ENCODE peak calls at places on chromosomes 12 and 14, in four cellular contexts. One of them, this sample, is unnamed.

GRCh38 chr12:45878630-45879255 is 111.6 kb downstream of the SCAF11 start:
- DNase-seq in neuronal stem cell: no peak
- DNase-seq in H9: no peak
- DNase-seq in mesendoderm: no peak
- DNase-seq in this sample: no peak

GRCh38 chr14:50100824-50101223 is 15.5 kb downstream of the VCPKMT start:
- DNase-seq in neuronal stem cell: no peak
- DNase-seq in H9: no peak
- DNase-seq in mesendoderm: no peak
- DNase-seq in this sample: no peak

GRCh38 chr12:107903377-107904061 is 129.0 kb downstream of the ASCL4 start:
- DNase-seq in neuronal stem cell: peak
- DNase-seq in H9: peak
- DNase-seq in mesendoderm: peak
- DNase-seq in this sample: no peak

GRCh38 chr14:29216774-29217232 is 450.2 kb downstream of the FOXG1 start:
- DNase-seq in neuronal stem cell: no peak
- DNase-seq in H9: no peak
- DNase-seq in mesendoderm: no peak
- DNase-seq in this sample: no peak

GRCh38 chr12:51240971-51241370 is 2.3 kb downstream of the DAZAP2 start:
- DNase-seq in neuronal stem cell: no peak
- DNase-seq in H9: no peak
- DNase-seq in mesendoderm: no peak
- DNase-seq in this sample: peak

GRCh38 chr12:106901276-106901675 is 54.4 kb upstream of the TMEM263 start:
- DNase-seq in neuronal stem cell: no peak
- DNase-seq in H9: no peak
- DNase-seq in mesendoderm: no peak
- DNase-seq in this sample: no peak

GRCh38 chr12:113131556-113131955 is 4.0 kb downstream of the RASAL1 start:
- DNase-seq in neuronal stem cell: no peak
- DNase-seq in H9: no peak
- DNase-seq in mesendoderm: no peak
- DNase-seq in this sample: peak

GRCh38 chr12:98532687-98533304 is 17.4 kb downstream of the TMPO start:
- DNase-seq in neuronal stem cell: peak
- DNase-seq in H9: no peak
- DNase-seq in mesendoderm: peak
- DNase-seq in this sample: peak

GRCh38 chr14:67551940-67552339 is 18.9 kb downstream of the PLEKHH1 start:
- DNase-seq in neuronal stem cell: no peak
- DNase-seq in H9: no peak
- DNase-seq in mesendoderm: no peak
- DNase-seq in this sample: no peak

GRCh38 chr12:2244013-2244861 is 191.4 kb downstream of the CACNA1C start:
- DNase-seq in neuronal stem cell: peak
- DNase-seq in H9: peak
- DNase-seq in mesendoderm: peak
- DNase-seq in this sample: peak

GRCh38 chr12:103879878-103880277 is 38.8 kb upstream of the NT5DC3 start:
- DNase-seq in neuronal stem cell: no peak
- DNase-seq in H9: no peak
- DNase-seq in mesendoderm: no peak
- DNase-seq in this sample: no peak

GRCh38 chr14:76311410-76311758 is 64.6 kb upstream of the ESRRB start:
- DNase-seq in neuronal stem cell: no peak
- DNase-seq in H9: no peak
- DNase-seq in mesendoderm: peak
- DNase-seq in this sample: no peak

GRCh38 chr14:103721334-103722120 is 5.9 kb downstream of the ZFYVE21 start:
- DNase-seq in neuronal stem cell: no peak
- DNase-seq in H9: no peak
- DNase-seq in mesendoderm: no peak
- DNase-seq in this sample: peak

GRCh38 chr12:92446082-92446460 is 256.7 kb upstream of the PLEKHG7 start:
- DNase-seq in neuronal stem cell: no peak
- DNase-seq in H9: no peak
- DNase-seq in mesendoderm: no peak
- DNase-seq in this sample: no peak

GRCh38 chr12:45969084-45969483 is 21.3 kb downstream of the SCAF11 start:
- DNase-seq in neuronal stem cell: no peak
- DNase-seq in H9: no peak
- DNase-seq in mesendoderm: no peak
- DNase-seq in this sample: no peak

GRCh38 chr12:79203103-79203502 is 338.5 kb downstream of the SYT1 start:
- DNase-seq in neuronal stem cell: no peak
- DNase-seq in H9: no peak
- DNase-seq in mesendoderm: no peak
- DNase-seq in this sample: no peak

GRCh38 chr14:99744199-99744872 is 48.9 kb upstream of the EML1 start:
- DNase-seq in neuronal stem cell: no peak
- DNase-seq in H9: peak
- DNase-seq in mesendoderm: peak
- DNase-seq in this sample: peak

GRCh38 chr12:106976013-106976658 is 10.8 kb downstream of the MTERF2 start:
- DNase-seq in neuronal stem cell: no peak
- DNase-seq in H9: no peak
- DNase-seq in mesendoderm: no peak
- DNase-seq in this sample: no peak

GRCh38 chr14:77761205-77761931 is 412 bp upstream of the SNW1 start:
- DNase-seq in neuronal stem cell: no peak
- DNase-seq in H9: peak
- DNase-seq in mesendoderm: peak
- DNase-seq in this sample: peak

GRCh38 chr14:69827560-69827959 is 30.5 kb upstream of the SLC10A1 start:
- DNase-seq in neuronal stem cell: no peak
- DNase-seq in H9: no peak
- DNase-seq in mesendoderm: peak
- DNase-seq in this sample: peak

GRCh38 chr12:1932264-1932777 is 13.9 kb upstream of the CACNA2D4 start:
- DNase-seq in neuronal stem cell: no peak
- DNase-seq in H9: peak
- DNase-seq in mesendoderm: no peak
- DNase-seq in this sample: no peak

GRCh38 chr12:64625243-64626077 is 15.2 kb downstream of the RASSF3 start:
- DNase-seq in neuronal stem cell: no peak
- DNase-seq in H9: no peak
- DNase-seq in mesendoderm: peak
- DNase-seq in this sample: peak

GRCh38 chr14:76955575-76956252 is 72.8 kb downstream of the IRF2BPL start:
- DNase-seq in neuronal stem cell: no peak
- DNase-seq in H9: peak
- DNase-seq in mesendoderm: peak
- DNase-seq in this sample: peak

GRCh38 chr14:78633747-78634146 is 463.6 kb downstream of the NRXN3 start:
- DNase-seq in neuronal stem cell: peak
- DNase-seq in H9: peak
- DNase-seq in mesendoderm: peak
- DNase-seq in this sample: no peak

GRCh38 chr12:111268738-111269572 is 99.9 kb downstream of the PHETA1 start:
- DNase-seq in neuronal stem cell: no peak
- DNase-seq in H9: peak
- DNase-seq in mesendoderm: peak
- DNase-seq in this sample: no peak

GRCh38 chr14:65478596-65478995 is 66.1 kb downstream of the FUT8 start:
- DNase-seq in neuronal stem cell: no peak
- DNase-seq in H9: no peak
- DNase-seq in mesendoderm: no peak
- DNase-seq in this sample: no peak

GRCh38 chr12:27424631-27425230 is 21.8 kb upstream of the SMCO2 start:
- DNase-seq in neuronal stem cell: no peak
- DNase-seq in H9: no peak
- DNase-seq in mesendoderm: peak
- DNase-seq in this sample: peak

GRCh38 chr12:9751204-9752144 is 9.2 kb downstream of the CD69 start:
- DNase-seq in neuronal stem cell: no peak
- DNase-seq in H9: no peak
- DNase-seq in mesendoderm: peak
- DNase-seq in this sample: peak

GRCh38 chr12:100234166-100234565 is 32.7 kb downstream of the DEPDC4 start:
- DNase-seq in neuronal stem cell: no peak
- DNase-seq in H9: no peak
- DNase-seq in mesendoderm: peak
- DNase-seq in this sample: peak
- H2BK5ac ChIP-seq in neuronal stem cell: no peak
- H2BK5ac ChIP-seq in H9: no peak
- H2BK5ac ChIP-seq in mesendoderm: no peak
- H2BK5ac ChIP-seq in this sample: no peak

GRCh38 chr12:58424735-58425379 is 483.5 kb downstream of the ATP23 start:
- DNase-seq in neuronal stem cell: no peak
- DNase-seq in H9: no peak
- DNase-seq in mesendoderm: no peak
- DNase-seq in this sample: no peak
- H3K23ac ChIP-seq in neuronal stem cell: no peak
- H3K23ac ChIP-seq in H9: no peak
- H3K23ac ChIP-seq in mesendoderm: no peak
- H3K23ac ChIP-seq in this sample: no peak

GRCh38 chr14:80475074-80475473 is 263.8 kb upstream of the DIO2 start:
- DNase-seq in neuronal stem cell: no peak
- DNase-seq in H9: no peak
- DNase-seq in mesendoderm: no peak
- DNase-seq in this sample: no peak

GRCh38 chr14:80483331-80483730 is 272.0 kb upstream of the DIO2 start:
- DNase-seq in neuronal stem cell: no peak
- DNase-seq in H9: no peak
- DNase-seq in mesendoderm: no peak
- DNase-seq in this sample: no peak

GRCh38 chr14:80477388-80478160 is 266.3 kb upstream of the DIO2 start:
- DNase-seq in neuronal stem cell: no peak
- DNase-seq in H9: no peak
- DNase-seq in mesendoderm: no peak
- DNase-seq in this sample: no peak
- H2BK5ac ChIP-seq in neuronal stem cell: no peak
- H2BK5ac ChIP-seq in H9: no peak
- H2BK5ac ChIP-seq in mesendoderm: no peak
- H2BK5ac ChIP-seq in this sample: no peak

DNA sequence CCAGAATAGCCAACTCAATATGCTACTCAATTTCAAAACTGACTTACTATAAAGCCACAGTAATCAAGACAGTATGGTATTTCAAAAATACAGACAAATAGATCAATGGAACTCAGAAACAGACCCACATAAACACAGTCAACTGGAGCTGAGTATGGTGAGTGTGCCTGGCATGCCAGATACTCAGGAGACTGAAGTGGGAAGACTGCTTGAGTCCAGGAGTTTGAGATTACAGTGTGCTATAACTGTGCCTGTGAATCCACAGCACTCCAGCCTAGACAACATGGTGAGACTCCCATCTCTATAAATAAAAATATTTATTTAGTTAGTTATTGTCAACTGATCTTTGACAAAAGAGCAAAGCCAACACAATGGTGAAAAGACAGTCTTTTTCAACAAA is 81.8 kb downstream of the NUMB start:
- DNase-seq in neuronal stem cell: no peak
- DNase-seq in H9: no peak
- DNase-seq in mesendoderm: no peak
- DNase-seq in this sample: no peak
- H3K23ac ChIP-seq in neuronal stem cell: no peak
- H3K23ac ChIP-seq in H9: no peak
- H3K23ac ChIP-seq in mesendoderm: no peak
- H3K23ac ChIP-seq in this sample: no peak

GRCh38 chr12:53752651-53753050 is 872 bp upstream of the CISTR start:
- DNase-seq in neuronal stem cell: no peak
- DNase-seq in H9: no peak
- DNase-seq in mesendoderm: no peak
- DNase-seq in this sample: no peak

GRCh38 chr12:53752192-53752601 is 418 bp upstream of the CISTR start:
- DNase-seq in neuronal stem cell: no peak
- DNase-seq in H9: no peak
- DNase-seq in mesendoderm: no peak
- DNase-seq in this sample: no peak

GRCh38 chr12:53751336-53752191 is at the start of gene CISTR:
- DNase-seq in neuronal stem cell: peak
- DNase-seq in H9: peak
- DNase-seq in mesendoderm: peak
- DNase-seq in this sample: no peak

GRCh38 chr12:53749986-53750811 is 1.6 kb downstream of the CISTR start:
- DNase-seq in neuronal stem cell: no peak
- DNase-seq in H9: no peak
- DNase-seq in mesendoderm: no peak
- DNase-seq in this sample: no peak

DNA sequence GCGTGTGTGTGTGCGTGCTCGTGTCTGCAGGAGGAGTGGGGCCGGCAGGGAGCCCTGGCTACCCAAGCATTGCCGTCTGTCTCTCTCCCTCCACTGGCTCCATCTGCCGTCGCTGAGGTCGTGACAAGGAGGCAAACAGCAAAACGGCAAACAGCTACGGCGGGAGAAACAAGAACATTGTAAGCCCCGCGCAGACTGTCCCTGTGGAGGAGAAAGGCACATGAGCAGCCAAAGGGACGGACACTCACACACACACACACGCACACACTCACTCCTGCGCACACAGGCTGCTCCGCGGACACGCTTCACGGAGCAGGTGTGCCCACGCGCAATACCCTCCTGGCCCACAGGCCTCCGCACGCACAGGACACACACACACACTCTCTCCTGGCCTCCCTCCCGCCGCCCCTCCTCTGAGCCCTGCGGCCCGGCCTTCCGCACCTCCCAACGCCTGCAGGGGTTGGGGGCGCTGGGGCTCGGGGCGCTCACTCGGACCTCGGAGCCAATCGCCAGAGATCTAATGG is 905 bp downstream of the CISTR start:
- DNase-seq in neuronal stem cell: no peak
- DNase-seq in H9: no peak
- DNase-seq in mesendoderm: peak
- DNase-seq in this sample: no peak
- H2BK5ac ChIP-seq in neuronal stem cell: no peak
- H2BK5ac ChIP-seq in H9: no peak
- H2BK5ac ChIP-seq in mesendoderm: no peak
- H2BK5ac ChIP-seq in this sample: no peak

DNA sequence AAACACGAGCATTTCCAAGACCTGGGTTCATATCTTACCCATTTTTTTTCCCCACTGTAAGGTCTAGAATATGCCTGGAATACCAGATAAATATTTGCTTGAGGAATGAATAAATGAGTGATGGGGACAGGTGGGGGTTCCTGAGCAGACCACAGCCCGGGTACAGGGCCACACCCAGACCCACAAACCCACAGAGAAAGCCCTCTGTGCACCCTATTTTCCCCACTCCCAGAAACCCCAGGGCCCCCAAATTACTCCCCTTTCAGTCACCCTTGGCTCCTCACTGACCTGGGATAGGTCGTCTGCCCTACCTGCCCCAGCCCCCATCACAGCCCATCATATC is 66.5 kb upstream of the DDX11 start:
- DNase-seq in neuronal stem cell: no peak
- DNase-seq in H9: no peak
- DNase-seq in mesendoderm: no peak
- DNase-seq in this sample: no peak
- H3K23ac ChIP-seq in neuronal stem cell: no peak
- H3K23ac ChIP-seq in H9: no peak
- H3K23ac ChIP-seq in mesendoderm: no peak
- H3K23ac ChIP-seq in this sample: no peak